ENCODE peak calls at places on chromosome X, in six cellular contexts. One of them, this sample, is unnamed.
A peak's percentile ranks its signal among the peaks of the same experiment; 100 is the strongest.

GRCh38 chrX:118497180-118497814 is 1.7 kb downstream of the DOCK11 start:
- DNase-seq in dermis blood vessel endothelial cell: no peak
- DNase-seq in T-helper 2 cell: peak; percentile 7
- DNase-seq in HFFc6: no peak
- DNase-seq in cardiac fibroblast: no peak
- DNase-seq in activated CD4-positive, alpha-beta T cell treated with anti-CD3 and anti-CD28 coated beads, Interleukin-2, amount 50 U/mL, for 1 hour: peak; percentile 26
- DNase-seq in this sample: no peak

GRCh38 chrX:15947648-15948317 is 93.2 kb upstream of the AP1S2 start:
- DNase-seq in activated CD4-positive, alpha-beta T cell treated with anti-CD3 and anti-CD28 coated beads, Interleukin-2, amount 50 U/mL, for 1 hour: no peak
- DNase-seq in dermis blood vessel endothelial cell: peak; percentile 52
- DNase-seq in cardiac fibroblast: peak; percentile 57
- DNase-seq in T-helper 2 cell: no peak
- DNase-seq in HFFc6: peak; percentile 55
- DNase-seq in this sample: no peak

GRCh38 chrX:114584983-114585842 is 1.3 kb downstream of the HTR2C start:
- DNase-seq in T-helper 2 cell: no peak
- DNase-seq in cardiac fibroblast: no peak
- DNase-seq in HFFc6: no peak
- DNase-seq in activated CD4-positive, alpha-beta T cell treated with anti-CD3 and anti-CD28 coated beads, Interleukin-2, amount 50 U/mL, for 1 hour: no peak
- DNase-seq in dermis blood vessel endothelial cell: no peak
- DNase-seq in this sample: no peak

GRCh38 chrX:154401045-154401799 is 3.0 kb downstream of the RPL10 start:
- DNase-seq in dermis blood vessel endothelial cell: no peak
- DNase-seq in cardiac fibroblast: peak; percentile 49
- DNase-seq in activated CD4-positive, alpha-beta T cell treated with anti-CD3 and anti-CD28 coated beads, Interleukin-2, amount 50 U/mL, for 1 hour: no peak
- DNase-seq in HFFc6: peak; percentile 41
- DNase-seq in T-helper 2 cell: peak; percentile 10
- DNase-seq in this sample: no peak

GRCh38 chrX:123918106-123918721 is 43.3 kb upstream of the STAG2 start:
- DNase-seq in T-helper 2 cell: no peak
- DNase-seq in activated CD4-positive, alpha-beta T cell treated with anti-CD3 and anti-CD28 coated beads, Interleukin-2, amount 50 U/mL, for 1 hour: no peak
- DNase-seq in HFFc6: no peak
- DNase-seq in dermis blood vessel endothelial cell: no peak
- DNase-seq in cardiac fibroblast: no peak
- DNase-seq in this sample: no peak

GRCh38 chrX:63050225-63050624 is 300.9 kb downstream of the SPIN4 start:
- DNase-seq in T-helper 2 cell: no peak
- DNase-seq in dermis blood vessel endothelial cell: peak; percentile 0
- DNase-seq in cardiac fibroblast: no peak
- DNase-seq in activated CD4-positive, alpha-beta T cell treated with anti-CD3 and anti-CD28 coated beads, Interleukin-2, amount 50 U/mL, for 1 hour: no peak
- DNase-seq in HFFc6: no peak
- DNase-seq in this sample: no peak

GRCh38 chrX:47584714-47585113 is 2.5 kb downstream of the TIMP1 start:
- DNase-seq in dermis blood vessel endothelial cell: no peak
- DNase-seq in HFFc6: no peak
- DNase-seq in activated CD4-positive, alpha-beta T cell treated with anti-CD3 and anti-CD28 coated beads, Interleukin-2, amount 50 U/mL, for 1 hour: no peak
- DNase-seq in cardiac fibroblast: no peak
- DNase-seq in T-helper 2 cell: no peak
- DNase-seq in this sample: no peak

GRCh38 chrX:73215263-73215662 is 612 bp upstream of the NAP1L2 start:
- DNase-seq in HFFc6: no peak
- DNase-seq in dermis blood vessel endothelial cell: no peak
- DNase-seq in cardiac fibroblast: no peak
- DNase-seq in activated CD4-positive, alpha-beta T cell treated with anti-CD3 and anti-CD28 coated beads, Interleukin-2, amount 50 U/mL, for 1 hour: peak; percentile 1
- DNase-seq in T-helper 2 cell: no peak
- DNase-seq in this sample: no peak

GRCh38 chrX:152202886-152203285 is 64.5 kb upstream of the MAGEA10 start:
- DNase-seq in HFFc6: no peak
- DNase-seq in activated CD4-positive, alpha-beta T cell treated with anti-CD3 and anti-CD28 coated beads, Interleukin-2, amount 50 U/mL, for 1 hour: no peak
- DNase-seq in T-helper 2 cell: no peak
- DNase-seq in cardiac fibroblast: no peak
- DNase-seq in dermis blood vessel endothelial cell: no peak
- DNase-seq in this sample: no peak

GRCh38 chrX:72308566-72309296 is 3.0 kb upstream of the CITED1 start:
- DNase-seq in dermis blood vessel endothelial cell: peak; percentile 64
- DNase-seq in T-helper 2 cell: no peak
- DNase-seq in cardiac fibroblast: peak; percentile 73
- DNase-seq in HFFc6: peak; percentile 32
- DNase-seq in activated CD4-positive, alpha-beta T cell treated with anti-CD3 and anti-CD28 coated beads, Interleukin-2, amount 50 U/mL, for 1 hour: peak; percentile 15
- DNase-seq in this sample: no peak

GRCh38 chrX:131827935-131828334 is 195.2 kb upstream of the STK26 start:
- DNase-seq in HFFc6: no peak
- DNase-seq in dermis blood vessel endothelial cell: peak; percentile 80
- DNase-seq in activated CD4-positive, alpha-beta T cell treated with anti-CD3 and anti-CD28 coated beads, Interleukin-2, amount 50 U/mL, for 1 hour: peak; percentile 6
- DNase-seq in T-helper 2 cell: no peak
- DNase-seq in cardiac fibroblast: peak; percentile 26
- DNase-seq in this sample: no peak

GRCh38 chrX:21730011-21730410 is 27.9 kb downstream of the SMPX start:
- DNase-seq in activated CD4-positive, alpha-beta T cell treated with anti-CD3 and anti-CD28 coated beads, Interleukin-2, amount 50 U/mL, for 1 hour: no peak
- DNase-seq in cardiac fibroblast: no peak
- DNase-seq in dermis blood vessel endothelial cell: no peak
- DNase-seq in HFFc6: no peak
- DNase-seq in T-helper 2 cell: no peak
- DNase-seq in this sample: no peak

GRCh38 chrX:856901-857300 is 226.3 kb downstream of the SHOX start:
- DNase-seq in dermis blood vessel endothelial cell: no peak
- DNase-seq in HFFc6: no peak
- DNase-seq in activated CD4-positive, alpha-beta T cell treated with anti-CD3 and anti-CD28 coated beads, Interleukin-2, amount 50 U/mL, for 1 hour: no peak
- DNase-seq in T-helper 2 cell: no peak
- DNase-seq in cardiac fibroblast: no peak
- DNase-seq in this sample: no peak

GRCh38 chrX:17919896-17920446 is 58.9 kb upstream of the RAI2 start:
- DNase-seq in T-helper 2 cell: no peak
- DNase-seq in activated CD4-positive, alpha-beta T cell treated with anti-CD3 and anti-CD28 coated beads, Interleukin-2, amount 50 U/mL, for 1 hour: no peak
- DNase-seq in HFFc6: no peak
- DNase-seq in dermis blood vessel endothelial cell: no peak
- DNase-seq in cardiac fibroblast: no peak
- DNase-seq in this sample: no peak

GRCh38 chrX:153488231-153488914 is 6.4 kb upstream of the BGN start:
- DNase-seq in dermis blood vessel endothelial cell: peak; percentile 85
- DNase-seq in activated CD4-positive, alpha-beta T cell treated with anti-CD3 and anti-CD28 coated beads, Interleukin-2, amount 50 U/mL, for 1 hour: no peak
- DNase-seq in T-helper 2 cell: no peak
- DNase-seq in HFFc6: no peak
- DNase-seq in cardiac fibroblast: peak; percentile 74
- DNase-seq in this sample: no peak

GRCh38 chrX:111086521-111087127 is 9.4 kb upstream of the PAK3 start:
- DNase-seq in HFFc6: no peak
- DNase-seq in dermis blood vessel endothelial cell: no peak
- DNase-seq in activated CD4-positive, alpha-beta T cell treated with anti-CD3 and anti-CD28 coated beads, Interleukin-2, amount 50 U/mL, for 1 hour: no peak
- DNase-seq in cardiac fibroblast: no peak
- DNase-seq in T-helper 2 cell: no peak
- DNase-seq in this sample: no peak

GRCh38 chrX:312621-313331 is 5.8 kb downstream of the GTPBP6 start:
- DNase-seq in dermis blood vessel endothelial cell: no peak
- DNase-seq in cardiac fibroblast: no peak
- DNase-seq in HFFc6: no peak
- DNase-seq in T-helper 2 cell: no peak
- DNase-seq in activated CD4-positive, alpha-beta T cell treated with anti-CD3 and anti-CD28 coated beads, Interleukin-2, amount 50 U/mL, for 1 hour: no peak
- DNase-seq in this sample: peak; percentile 23

GRCh38 chrX:2897311-2897689 is 31.8 kb downstream of the ARSD start:
- DNase-seq in HFFc6: no peak
- DNase-seq in T-helper 2 cell: no peak
- DNase-seq in cardiac fibroblast: no peak
- DNase-seq in activated CD4-positive, alpha-beta T cell treated with anti-CD3 and anti-CD28 coated beads, Interleukin-2, amount 50 U/mL, for 1 hour: no peak
- DNase-seq in dermis blood vessel endothelial cell: no peak
- DNase-seq in this sample: no peak

GRCh38 chrX:42797646-42798045 is 19.7 kb upstream of the PPP1R2C start:
- DNase-seq in HFFc6: no peak
- DNase-seq in cardiac fibroblast: no peak
- DNase-seq in activated CD4-positive, alpha-beta T cell treated with anti-CD3 and anti-CD28 coated beads, Interleukin-2, amount 50 U/mL, for 1 hour: no peak
- DNase-seq in T-helper 2 cell: no peak
- DNase-seq in dermis blood vessel endothelial cell: no peak
- DNase-seq in this sample: no peak

GRCh38 chrX:44245730-44246129 is 97.7 kb downstream of the EFHC2 start:
- DNase-seq in T-helper 2 cell: no peak
- DNase-seq in HFFc6: no peak
- DNase-seq in activated CD4-positive, alpha-beta T cell treated with anti-CD3 and anti-CD28 coated beads, Interleukin-2, amount 50 U/mL, for 1 hour: peak; percentile 8
- DNase-seq in dermis blood vessel endothelial cell: no peak
- DNase-seq in cardiac fibroblast: no peak
- DNase-seq in this sample: no peak

GRCh38 chrX:13180807-13181206 is 136.4 kb upstream of the FAM9C start:
- DNase-seq in activated CD4-positive, alpha-beta T cell treated with anti-CD3 and anti-CD28 coated beads, Interleukin-2, amount 50 U/mL, for 1 hour: no peak
- DNase-seq in T-helper 2 cell: no peak
- DNase-seq in HFFc6: peak; percentile 45
- DNase-seq in dermis blood vessel endothelial cell: no peak
- DNase-seq in cardiac fibroblast: peak; percentile 76
- DNase-seq in this sample: no peak

GRCh38 chrX:53357799-53358530 is 64.5 kb downstream of the SMC1A start:
- DNase-seq in cardiac fibroblast: peak; percentile 74
- DNase-seq in dermis blood vessel endothelial cell: peak; percentile 20
- DNase-seq in activated CD4-positive, alpha-beta T cell treated with anti-CD3 and anti-CD28 coated beads, Interleukin-2, amount 50 U/mL, for 1 hour: no peak
- DNase-seq in HFFc6: peak; percentile 9
- DNase-seq in T-helper 2 cell: no peak
- DNase-seq in this sample: no peak

GRCh38 chrX:139831689-139832456 is 101.0 kb downstream of the ATP11C start:
- DNase-seq in T-helper 2 cell: no peak
- DNase-seq in HFFc6: peak; percentile 35
- DNase-seq in dermis blood vessel endothelial cell: peak; percentile 75
- DNase-seq in activated CD4-positive, alpha-beta T cell treated with anti-CD3 and anti-CD28 coated beads, Interleukin-2, amount 50 U/mL, for 1 hour: no peak
- DNase-seq in cardiac fibroblast: peak; percentile 84
- DNase-seq in this sample: no peak

GRCh38 chrX:13309631-13310030 is 10.2 kb downstream of the ATXN3L start:
- DNase-seq in dermis blood vessel endothelial cell: no peak
- DNase-seq in T-helper 2 cell: no peak
- DNase-seq in HFFc6: no peak
- DNase-seq in activated CD4-positive, alpha-beta T cell treated with anti-CD3 and anti-CD28 coated beads, Interleukin-2, amount 50 U/mL, for 1 hour: no peak
- DNase-seq in cardiac fibroblast: no peak
- DNase-seq in this sample: no peak

GRCh38 chrX:144006811-144007210 is 122.9 kb downstream of the UBE2NL start:
- DNase-seq in activated CD4-positive, alpha-beta T cell treated with anti-CD3 and anti-CD28 coated beads, Interleukin-2, amount 50 U/mL, for 1 hour: no peak
- DNase-seq in dermis blood vessel endothelial cell: no peak
- DNase-seq in cardiac fibroblast: peak; percentile 35
- DNase-seq in HFFc6: no peak
- DNase-seq in T-helper 2 cell: no peak
- DNase-seq in this sample: no peak

GRCh38 chrX:17442898-17443297 is 67.9 kb downstream of the NHS start:
- DNase-seq in T-helper 2 cell: no peak
- DNase-seq in cardiac fibroblast: no peak
- DNase-seq in activated CD4-positive, alpha-beta T cell treated with anti-CD3 and anti-CD28 coated beads, Interleukin-2, amount 50 U/mL, for 1 hour: no peak
- DNase-seq in dermis blood vessel endothelial cell: no peak
- DNase-seq in HFFc6: peak; percentile 32
- DNase-seq in this sample: no peak

GRCh38 chrX:46029777-46030176 is 515.4 kb downstream of the ZNF674 start:
- DNase-seq in HFFc6: no peak
- DNase-seq in cardiac fibroblast: no peak
- DNase-seq in T-helper 2 cell: no peak
- DNase-seq in dermis blood vessel endothelial cell: no peak
- DNase-seq in activated CD4-positive, alpha-beta T cell treated with anti-CD3 and anti-CD28 coated beads, Interleukin-2, amount 50 U/mL, for 1 hour: no peak
- DNase-seq in this sample: no peak

GRCh38 chrX:23386726-23387125 is 52.1 kb downstream of the PTCHD1 start:
- DNase-seq in activated CD4-positive, alpha-beta T cell treated with anti-CD3 and anti-CD28 coated beads, Interleukin-2, amount 50 U/mL, for 1 hour: no peak
- DNase-seq in cardiac fibroblast: no peak
- DNase-seq in dermis blood vessel endothelial cell: no peak
- DNase-seq in T-helper 2 cell: no peak
- DNase-seq in HFFc6: no peak
- DNase-seq in this sample: no peak

GRCh38 chrX:125266153-125266660 is 53.5 kb upstream of the TEX13C start:
- DNase-seq in cardiac fibroblast: no peak
- DNase-seq in activated CD4-positive, alpha-beta T cell treated with anti-CD3 and anti-CD28 coated beads, Interleukin-2, amount 50 U/mL, for 1 hour: no peak
- DNase-seq in dermis blood vessel endothelial cell: no peak
- DNase-seq in HFFc6: no peak
- DNase-seq in T-helper 2 cell: no peak
- DNase-seq in this sample: no peak

GRCh38 chrX:72128183-72128834 is 3.4 kb downstream of the RTL5 start:
- DNase-seq in dermis blood vessel endothelial cell: no peak
- DNase-seq in activated CD4-positive, alpha-beta T cell treated with anti-CD3 and anti-CD28 coated beads, Interleukin-2, amount 50 U/mL, for 1 hour: no peak
- DNase-seq in cardiac fibroblast: no peak
- DNase-seq in T-helper 2 cell: no peak
- DNase-seq in HFFc6: no peak
- DNase-seq in this sample: no peak

GRCh38 chrX:15447985-15448639 is 45.0 kb downstream of the PIR start:
- DNase-seq in dermis blood vessel endothelial cell: no peak
- DNase-seq in T-helper 2 cell: no peak
- DNase-seq in activated CD4-positive, alpha-beta T cell treated with anti-CD3 and anti-CD28 coated beads, Interleukin-2, amount 50 U/mL, for 1 hour: no peak
- DNase-seq in cardiac fibroblast: no peak
- DNase-seq in HFFc6: peak; percentile 30
- DNase-seq in this sample: no peak

GRCh38 chrX:11151799-11152591 is 40.9 kb downstream of the HCCS start:
- DNase-seq in activated CD4-positive, alpha-beta T cell treated with anti-CD3 and anti-CD28 coated beads, Interleukin-2, amount 50 U/mL, for 1 hour: no peak
- DNase-seq in T-helper 2 cell: no peak
- DNase-seq in cardiac fibroblast: no peak
- DNase-seq in HFFc6: no peak
- DNase-seq in dermis blood vessel endothelial cell: no peak
- DNase-seq in this sample: no peak

GRCh38 chrX:21738145-21738949 is 19.6 kb downstream of the SMPX start:
- DNase-seq in T-helper 2 cell: no peak
- DNase-seq in cardiac fibroblast: no peak
- DNase-seq in dermis blood vessel endothelial cell: no peak
- DNase-seq in HFFc6: no peak
- DNase-seq in activated CD4-positive, alpha-beta T cell treated with anti-CD3 and anti-CD28 coated beads, Interleukin-2, amount 50 U/mL, for 1 hour: no peak
- DNase-seq in this sample: no peak